ENCODE peak calls at places on chromosomes 11 and 22, in eight cellular contexts. S, K, U, A, T, I, Q and L are unnamed samples.

GRCh38 chr11:28231475-28231874 is 123.3 kb downstream of the METTL15 start:
- DNase-seq in T (no peak), K (no peak), U (no peak), A (peak), S (no peak), I (no peak), Q (no peak), L (peak)

GRCh38 chr11:126340960-126341709 is 14.4 kb upstream of the ST3GAL4 start:
- DNase-seq in T (no peak), A (no peak), Q (no peak), K (no peak), S (no peak), I (no peak), U (no peak), L (no peak)

GRCh38 chr11:124884869-124885479 is 12.7 kb downstream of the ROBO4 start:
- DNase-seq in U (no peak), A (no peak), I (no peak), T (peak), K (no peak), Q (no peak), S (no peak), L (no peak)

GRCh38 chr11:57315491-57315890 is 9.3 kb downstream of the TNKS1BP1 start:
- DNase-seq in A (peak), T (no peak), K (no peak), I (no peak), S (no peak), U (no peak), Q (peak), L (no peak)

GRCh38 chr22:39153220-39153860 is 860 bp upstream of the CBX7 start:
- DNase-seq in S (no peak), I (peak), K (no peak), A (no peak), T (no peak), U (no peak), Q (peak), L (no peak)

GRCh38 chr22:37199839-37200161 is 11.8 kb upstream of the C1QTNF6 start:
- DNase-seq in I (no peak), K (no peak), S (no peak), A (no peak), Q (no peak), U (no peak), T (no peak), L (no peak)

GRCh38 chr11:45391168-45391850 is 105.2 kb upstream of the SYT13 start:
- DNase-seq in U (no peak), T (no peak), A (no peak), Q (no peak), K (no peak), S (no peak), I (no peak), L (no peak)

GRCh38 chr11:587978-588380 is 11.7 kb downstream of the PHRF1 start:
- DNase-seq in I (peak), Q (no peak), S (no peak), K (no peak), A (peak), U (no peak), T (no peak), L (peak)

GRCh38 chr22:35785181-35785923 is 67.7 kb downstream of the APOL5 start:
- DNase-seq in Q (no peak), I (peak), S (no peak), A (peak), T (peak), K (no peak), U (peak), L (peak)

GRCh38 chr22:28440517-28441366 is 238.9 kb downstream of the TTC28 start:
- DNase-seq in Q (no peak), S (no peak), A (peak), K (no peak), U (no peak), T (peak), I (peak), L (peak)

GRCh38 chr11:114441921-114442320 is 2.7 kb downstream of the REXO2 start:
- DNase-seq in Q (no peak), K (no peak), I (no peak), S (no peak), U (no peak), A (no peak), T (no peak), L (peak)

GRCh38 chr11:95556342-95557151 is 233.0 kb downstream of the FAM76B start:
- DNase-seq in A (peak), I (peak), T (no peak), Q (no peak), S (peak), K (peak), U (peak), L (peak)

GRCh38 chr11:33315822-33316221 is 58.6 kb downstream of the HIPK3 start:
- DNase-seq in A (no peak), Q (no peak), T (no peak), U (no peak), I (no peak), S (no peak), K (no peak), L (peak)

GRCh38 chr11:44437122-44437521 is 127.2 kb upstream of the ALX4 start:
- DNase-seq in Q (no peak), A (no peak), I (no peak), T (no peak), S (no peak), K (no peak), U (no peak), L (no peak)

GRCh38 chr11:81165164-81165563 is 1568.5 kb downstream of the FAM181B start:
- DNase-seq in I (no peak), U (no peak), K (no peak), Q (no peak), A (no peak), S (no peak), T (no peak), L (no peak)

DNA sequence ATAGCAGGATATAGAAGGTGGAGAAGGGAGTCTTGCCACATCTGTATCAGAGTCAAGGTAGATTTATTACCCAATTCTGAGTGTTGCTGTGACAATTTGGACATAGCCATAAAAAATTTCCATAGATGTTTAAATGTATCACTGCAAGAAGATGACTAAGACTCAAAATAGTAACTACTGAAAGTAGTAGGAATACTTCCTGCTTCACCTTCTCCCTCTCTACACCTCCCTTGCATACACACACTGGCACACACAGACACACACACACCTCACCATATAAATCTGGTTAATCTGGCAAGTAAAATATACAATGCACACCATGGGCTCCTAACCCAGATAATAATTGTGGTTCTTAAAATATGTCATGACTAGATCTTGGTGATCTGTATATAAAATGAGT is 5.2 kb upstream of the ZDHHC13 start:
- DNase-seq in S (no peak), U (no peak), A (no peak), Q (no peak), T (no peak), K (no peak), I (no peak), L (no peak)
- H3K9ac ChIP-seq in S (no peak), U (no peak), A (no peak), Q (no peak), T (no peak), K (no peak), I (no peak), L (no peak)

GRCh38 chr22:43351966-43352345 is 8.8 kb upstream of the SCUBE1 start:
- DNase-seq in A (no peak), K (no peak), T (no peak), U (no peak), Q (no peak), I (no peak), S (no peak), L (no peak)

GRCh38 chr22:43356881-43357280 is 13.7 kb upstream of the SCUBE1 start:
- DNase-seq in A (no peak), I (no peak), Q (no peak), S (no peak), T (no peak), U (no peak), K (no peak), L (no peak)
- H3K9ac ChIP-seq in A (no peak), I (no peak), Q (no peak), S (no peak), T (no peak), U (no peak), K (no peak), L (no peak)

DNA sequence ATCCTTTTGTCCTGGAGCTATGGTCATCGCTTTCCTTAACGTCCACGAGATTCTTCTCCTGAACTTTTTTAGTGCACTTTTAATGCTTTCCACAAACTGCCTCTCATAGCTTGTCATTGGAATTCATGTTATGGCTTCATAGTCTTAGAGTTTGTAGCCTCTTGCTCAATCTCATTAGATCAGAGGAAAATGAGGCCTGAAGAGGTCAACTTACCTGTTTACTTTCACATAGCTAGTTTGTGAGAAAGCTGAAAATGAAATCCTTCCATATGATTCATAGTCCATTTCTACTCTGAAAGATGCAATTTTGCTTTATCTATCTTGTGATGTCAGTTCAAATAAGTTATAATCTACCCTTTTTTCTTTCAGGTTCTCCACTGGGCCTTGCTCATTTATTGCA is 1747.2 kb upstream of the RAG2 start:
- DNase-seq in I (no peak), A (peak), K (no peak), S (no peak), U (peak), T (no peak), Q (no peak), L (no peak)
- H3K9ac ChIP-seq in I (no peak), A (no peak), K (no peak), S (no peak), U (no peak), T (no peak), Q (no peak), L (no peak)

DNA sequence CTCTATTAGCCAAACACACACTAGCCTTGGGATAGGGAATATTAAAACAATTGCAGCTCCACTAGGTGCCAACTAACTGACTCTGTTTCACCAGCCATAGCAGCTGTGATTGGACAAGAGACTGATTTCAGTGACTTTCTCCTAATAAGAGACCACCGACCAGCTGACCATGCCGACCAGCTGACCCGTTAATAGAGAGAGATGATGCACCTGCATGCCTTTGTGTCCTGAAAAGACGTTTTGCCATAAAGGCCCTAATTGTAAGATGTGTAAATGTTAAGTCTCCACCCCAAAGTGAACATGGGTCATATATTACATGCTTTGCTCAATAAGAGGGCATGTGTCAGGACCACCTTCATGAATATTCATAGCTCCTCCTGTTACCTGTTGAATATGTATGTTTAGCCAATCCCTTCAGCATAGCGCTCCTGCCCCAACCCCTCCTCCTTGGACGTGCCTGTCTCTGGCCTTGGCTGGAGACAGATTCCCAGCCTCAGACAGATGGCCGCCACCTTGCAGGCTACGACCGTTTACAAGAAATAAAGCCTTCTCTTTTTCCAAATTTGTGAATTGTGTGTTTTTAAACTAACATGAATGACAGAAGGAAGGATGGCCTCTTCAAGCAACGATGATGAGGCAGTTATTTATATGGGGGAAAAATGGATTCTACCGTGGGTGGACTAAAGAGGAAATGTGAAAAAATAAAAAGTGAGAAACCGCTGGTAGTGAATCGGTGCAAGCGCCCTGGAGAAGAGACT is 1.2 kb upstream of the NADSYN1 start:
- DNase-seq in K (no peak), A (no peak), I (no peak), S (no peak), U (no peak), T (no peak), Q (peak), L (no peak)
- H3K9ac ChIP-seq in K (no peak), A (no peak), I (no peak), S (peak), U (no peak), T (peak), Q (no peak), L (peak)

GRCh38 chr11:127640822-127641485 is 640.4 kb upstream of the KIRREL3 start:
- DNase-seq in K (no peak), A (peak), I (no peak), Q (no peak), T (peak), U (peak), S (no peak), L (no peak)
- H3K9ac ChIP-seq in K (no peak), A (no peak), I (no peak), Q (no peak), T (peak), U (no peak), S (no peak), L (no peak)

DNA sequence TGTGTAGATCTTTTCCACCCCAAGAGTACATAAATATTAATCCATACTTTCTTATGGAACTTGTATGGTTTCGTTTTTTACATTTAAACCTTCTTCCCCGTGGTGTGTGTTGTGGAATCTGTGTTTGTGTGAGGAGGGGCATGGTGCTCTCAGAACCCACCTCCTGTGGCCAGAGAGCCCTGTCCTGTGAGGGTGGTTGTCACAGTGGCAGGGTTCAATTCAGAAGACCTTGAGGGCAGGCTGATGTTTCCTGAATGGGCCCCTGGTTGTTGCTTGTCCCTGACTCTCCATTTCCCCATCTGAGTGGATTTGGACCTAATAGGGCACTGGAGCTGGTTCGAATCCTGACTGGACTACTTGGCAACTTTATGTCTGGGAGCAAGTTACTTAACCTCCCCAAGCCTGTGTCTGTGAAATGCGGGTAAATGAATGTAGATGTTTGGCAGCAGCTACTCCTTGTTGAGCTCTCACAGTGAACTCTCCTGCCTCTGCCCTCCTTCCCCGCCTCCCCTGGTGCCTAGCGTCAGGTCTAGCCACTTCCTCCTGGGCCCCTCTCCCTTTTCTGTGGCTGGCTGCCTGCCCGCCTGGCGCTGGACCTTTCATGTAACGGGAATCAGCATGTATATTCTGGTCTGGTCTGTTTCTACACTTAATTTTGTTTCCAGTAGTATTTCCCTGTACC is 7.3 kb downstream of the NEAT1 start:
- DNase-seq in U (peak), K (no peak), S (no peak), A (peak), T (peak), I (peak), Q (no peak), L (peak)
- H3K9ac ChIP-seq in U (peak), K (peak), S (peak), A (peak), T (peak), I (peak), Q (no peak), L (peak)

GRCh38 chr11:74937696-74938475 is 11.0 kb downstream of the XRRA1 start:
- DNase-seq in I (peak), A (peak), U (peak), K (no peak), T (peak), S (no peak), Q (no peak), L (no peak)

GRCh38 chr11:74936976-74937375 is 11.9 kb downstream of the XRRA1 start:
- DNase-seq in K (no peak), I (no peak), U (no peak), A (no peak), T (no peak), S (no peak), Q (no peak), L (no peak)

GRCh38 chr11:74941492-74941891 is 7.4 kb downstream of the XRRA1 start:
- DNase-seq in S (no peak), Q (no peak), K (no peak), U (no peak), I (no peak), A (no peak), T (no peak), L (no peak)

DNA sequence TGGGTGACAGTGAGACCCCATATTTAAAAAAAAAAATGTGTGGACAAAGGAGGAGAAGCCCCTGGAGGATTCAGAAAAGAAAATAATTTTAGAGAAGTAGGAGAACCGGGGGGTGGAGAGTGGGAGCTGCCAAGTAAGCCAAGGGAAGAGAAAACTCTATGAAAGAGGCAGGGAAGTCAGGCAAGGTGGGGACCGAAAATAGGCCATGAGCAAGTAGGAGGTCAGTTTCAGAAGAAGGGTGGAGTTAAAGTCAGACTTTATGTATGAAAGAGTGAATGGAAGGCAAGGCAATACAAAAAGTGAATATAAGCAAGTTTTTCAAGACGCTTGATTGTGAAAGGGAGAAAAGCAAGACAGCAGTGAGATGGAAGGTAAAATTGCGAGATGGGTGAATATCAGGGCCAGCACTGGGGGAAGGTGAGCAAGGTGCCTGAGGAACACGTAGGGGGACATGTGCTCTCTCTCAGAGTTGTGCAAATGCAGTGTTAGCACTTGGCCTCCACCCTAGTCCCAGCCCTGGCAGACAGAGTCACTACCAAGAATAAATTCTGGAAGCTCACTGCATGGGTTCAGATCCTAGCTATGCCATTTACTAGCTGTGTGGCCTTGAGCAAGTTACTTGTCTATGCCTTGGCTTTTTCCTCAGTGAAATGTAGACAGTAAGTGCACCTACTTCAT is 6.7 kb downstream of the XRRA1 start:
- DNase-seq in T (no peak), Q (no peak), K (no peak), U (no peak), S (no peak), A (no peak), I (no peak), L (no peak)
- H3K9ac ChIP-seq in T (no peak), Q (no peak), K (no peak), U (peak), S (no peak), A (no peak), I (peak), L (peak)